ENCODE peak calls at places on chromosomes 6 and 20, in seven cellular contexts. Y is left cardiac atrium; L is activated B cell treated with CpG ODN at 0.5 μM for 24 hours; K is AML-193; I is sigmoid colon; X is Daoy; J is activated gamma-delta T cell treated with anti-CD3 and anti-CD28 coated beads, Interleukin-2, amount 50 U/mL, for 16 hours. O is an unnamed sample.

GRCh38 chr6:49790340-49790739 is 3.3 kb upstream of the PGK2 start:
- DNase-seq in Y (no peak), L (no peak), K (no peak), I (no peak), X (no peak), J (no peak), O (no peak)

GRCh38 chr6:144744720-144745119 is 459.6 kb downstream of the UTRN start:
- DNase-seq in L (no peak), K (no peak), I (no peak), J (no peak), X (no peak), Y (no peak), O (no peak)

GRCh38 chr6:151254451-151255081 is 14.8 kb downstream of the AKAP12 start:
- DNase-seq in X (peak), Y (no peak), K (no peak), J (no peak), L (no peak), I (no peak), O (no peak)

GRCh38 chr20:51532577-51533191 is 9.8 kb downstream of the NFATC2 start:
- DNase-seq in I (peak), J (no peak), L (no peak), X (peak), Y (peak), K (no peak), O (no peak)

GRCh38 chr6:24990227-24990843 is 54.6 kb upstream of the RIPOR2 start:
- DNase-seq in X (peak), L (no peak), I (no peak), K (no peak), J (no peak), Y (no peak), O (no peak)

GRCh38 chr20:32628960-32629530 is 43.9 kb upstream of the NOL4L start:
- DNase-seq in K (no peak), L (no peak), X (no peak), I (no peak), Y (no peak), J (no peak), O (no peak)

GRCh38 chr6:19731286-19731685 is 105.9 kb upstream of the ID4 start:
- DNase-seq in J (no peak), Y (no peak), K (no peak), X (peak), L (no peak), I (no peak), O (no peak)

GRCh38 chr20:561437-562231 is 18.0 kb upstream of the CSNK2A1 start:
- DNase-seq in X (peak), L (no peak), K (peak), J (peak), Y (peak), I (peak), O (peak)

GRCh38 chr20:46683068-46683477 is 6.2 kb downstream of the TP53RK start:
- DNase-seq in X (no peak), J (no peak), Y (no peak), K (no peak), L (no peak), I (no peak), O (no peak)

GRCh38 chr20:3751664-3752385 is 15.7 kb downstream of the ADISSP start:
- DNase-seq in Y (peak), K (no peak), J (no peak), X (peak), L (peak), I (peak), O (no peak)

GRCh38 chr6:63452117-63452516 is 120.2 kb upstream of the LOC128125822 start:
- DNase-seq in Y (no peak), J (no peak), I (no peak), L (no peak), X (no peak), K (peak), O (no peak)

GRCh38 chr6:134117409-134117808 is 65.0 kb upstream of the SLC2A12 start:
- DNase-seq in X (no peak), L (no peak), Y (no peak), K (no peak), J (no peak), I (no peak), O (no peak)

GRCh38 chr6:5684320-5684719 is 322.4 kb downstream of the NRN1 start:
- DNase-seq in Y (no peak), X (no peak), J (no peak), I (no peak), L (no peak), K (no peak), O (no peak)

GRCh38 chr6:12017263-12017662 is 5.2 kb downstream of the HIVEP1 start:
- DNase-seq in I (no peak), X (no peak), L (no peak), J (no peak), Y (no peak), K (no peak), O (no peak)

GRCh38 chr20:53599039-53599362 is 5.4 kb upstream of the ZNF217 start:
- DNase-seq in X (no peak), I (no peak), L (no peak), J (no peak), K (no peak), Y (no peak), O (no peak)

GRCh38 chr6:53159558-53159957 is 10.9 kb upstream of the GCM1 start:
- DNase-seq in X (no peak), Y (no peak), L (no peak), K (no peak), J (no peak), I (no peak), O (no peak)

GRCh38 chr20:3194617-3195280 is 9.7 kb downstream of the DDRGK1 start:
- DNase-seq in J (no peak), I (no peak), Y (no peak), K (no peak), L (no peak), X (no peak), O (no peak)

GRCh38 chr6:117960906-117961700 is 54.0 kb downstream of the SLC35F1 start:
- DNase-seq in L (no peak), K (no peak), J (no peak), X (no peak), Y (no peak), I (no peak), O (no peak)

GRCh38 chr6:43089467-43089866 is 13.4 kb downstream of the PTK7 start:
- DNase-seq in L (no peak), I (no peak), K (no peak), J (no peak), Y (no peak), X (no peak), O (no peak)

GRCh38 chr6:122683996-122684651 is 73.9 kb downstream of the PKIB start:
- DNase-seq in L (no peak), X (no peak), Y (no peak), I (no peak), J (no peak), K (no peak), O (no peak)

GRCh38 chr20:36975085-36975829 is 23.7 kb upstream of the SAMHD1 start:
- DNase-seq in J (peak), X (no peak), I (peak), L (no peak), K (no peak), Y (no peak), O (no peak)

GRCh38 chr20:32332614-32333013 is 25.5 kb upstream of the ASXL1 start:
- DNase-seq in J (no peak), L (no peak), Y (no peak), K (no peak), I (no peak), X (peak), O (no peak)

GRCh38 chr6:155177369-155177961 is 86.3 kb upstream of the CLDN20 start:
- DNase-seq in Y (no peak), J (peak), X (peak), I (no peak), K (peak), L (no peak), O (no peak)

GRCh38 chr20:61847986-61848385 is 217.7 kb downstream of the TAF4 start:
- DNase-seq in Y (no peak), L (no peak), J (no peak), I (no peak), K (no peak), X (no peak), O (no peak)

GRCh38 chr6:15491255-15491985 is 171.4 kb downstream of the DTNBP1 start:
- DNase-seq in L (peak), K (peak), X (peak), J (peak), I (peak), Y (peak), O (no peak)

GRCh38 chr6:54286141-54286540 is 22.1 kb upstream of the TINAG start:
- DNase-seq in K (no peak), I (no peak), Y (no peak), J (no peak), X (no peak), L (no peak), O (no peak)

GRCh38 chr20:6533321-6533720 is 234.2 kb upstream of the BMP2 start:
- DNase-seq in Y (no peak), L (no peak), K (no peak), J (no peak), I (no peak), X (peak), O (no peak)

GRCh38 chr20:36624068-36624813 is 18.7 kb downstream of the RAB5IF start:
- DNase-seq in K (no peak), X (no peak), J (no peak), L (no peak), Y (peak), I (no peak), O (no peak)

GRCh38 chr20:63767886-63768285 is 28.3 kb downstream of the SLC2A4RG start:
- DNase-seq in J (no peak), X (no peak), K (no peak), I (no peak), Y (no peak), L (no peak), O (no peak)

GRCh38 chr6:95841560-95841959 is 174.2 kb upstream of the FUT9 start:
- DNase-seq in L (no peak), K (no peak), Y (no peak), X (no peak), J (no peak), I (no peak), O (no peak)